ENCODE peak calls at places on chromosomes 3 and 15, in five cellular contexts. One of them, this sample, is unnamed.

GRCh38 chr15:101596633-101597032 is 55.5 kb downstream of the TM2D3 start:
- DNase-seq in AG09309: no peak
- DNase-seq in lung: no peak
- DNase-seq in cardiac fibroblast: no peak
- DNase-seq in left ventricle myocardium inferior: no peak
- DNase-seq in this sample: no peak

GRCh38 chr3:189772584-189772983 is 141.4 kb downstream of the TP63 start:
- DNase-seq in lung: no peak
- DNase-seq in cardiac fibroblast: peak
- DNase-seq in left ventricle myocardium inferior: no peak
- DNase-seq in AG09309: peak
- DNase-seq in this sample: peak

GRCh38 chr3:18189651-18190050 is 235.5 kb downstream of the SATB1 start:
- DNase-seq in left ventricle myocardium inferior: no peak
- DNase-seq in lung: no peak
- DNase-seq in cardiac fibroblast: peak
- DNase-seq in AG09309: peak
- DNase-seq in this sample: peak

GRCh38 chr3:14358426-14359211 is 43.8 kb upstream of the SLC6A6 start:
- DNase-seq in AG09309: peak
- DNase-seq in lung: no peak
- DNase-seq in left ventricle myocardium inferior: peak
- DNase-seq in cardiac fibroblast: no peak
- DNase-seq in this sample: peak

GRCh38 chr15:98951493-98952320 is 55.9 kb downstream of the PGPEP1L start:
- DNase-seq in left ventricle myocardium inferior: no peak
- DNase-seq in lung: no peak
- DNase-seq in AG09309: no peak
- DNase-seq in cardiac fibroblast: no peak
- DNase-seq in this sample: no peak

GRCh38 chr3:128318275-128318920 is 148.3 kb downstream of the DNAJB8 start:
- DNase-seq in left ventricle myocardium inferior: no peak
- DNase-seq in AG09309: no peak
- DNase-seq in cardiac fibroblast: no peak
- DNase-seq in lung: no peak
- DNase-seq in this sample: no peak

GRCh38 chr3:157836022-157836421 is 270.2 kb downstream of the SHOX2 start:
- DNase-seq in lung: no peak
- DNase-seq in left ventricle myocardium inferior: no peak
- DNase-seq in AG09309: no peak
- DNase-seq in cardiac fibroblast: peak
- DNase-seq in this sample: no peak

GRCh38 chr3:184786271-184787010 is 25.5 kb upstream of the VPS8 start:
- DNase-seq in cardiac fibroblast: peak
- DNase-seq in lung: no peak
- DNase-seq in left ventricle myocardium inferior: peak
- DNase-seq in AG09309: peak
- DNase-seq in this sample: peak

GRCh38 chr3:62011667-62012066 is 361.7 kb downstream of the FEZF2 start:
- DNase-seq in lung: no peak
- DNase-seq in cardiac fibroblast: peak
- DNase-seq in left ventricle myocardium inferior: no peak
- DNase-seq in AG09309: no peak
- DNase-seq in this sample: peak

GRCh38 chr3:197514786-197515090 is 41.0 kb downstream of the BDH1 start:
- DNase-seq in cardiac fibroblast: no peak
- DNase-seq in AG09309: no peak
- DNase-seq in left ventricle myocardium inferior: no peak
- DNase-seq in lung: no peak
- DNase-seq in this sample: no peak

GRCh38 chr3:162161595-162161994 is 665.0 kb downstream of the OTOL1 start:
- DNase-seq in lung: no peak
- DNase-seq in cardiac fibroblast: no peak
- DNase-seq in AG09309: no peak
- DNase-seq in left ventricle myocardium inferior: no peak
- DNase-seq in this sample: no peak

GRCh38 chr3:171349392-171349791 is 110.8 kb downstream of the TNIK start:
- DNase-seq in left ventricle myocardium inferior: no peak
- DNase-seq in lung: no peak
- DNase-seq in cardiac fibroblast: no peak
- DNase-seq in AG09309: no peak
- DNase-seq in this sample: peak

GRCh38 chr15:44738340-44738984 is 2.1 kb downstream of the TRIM69 start:
- DNase-seq in left ventricle myocardium inferior: no peak
- DNase-seq in cardiac fibroblast: peak
- DNase-seq in AG09309: no peak
- DNase-seq in lung: no peak
- DNase-seq in this sample: peak

GRCh38 chr3:43707998-43708397 is 17.3 kb downstream of the ABHD5 start:
- DNase-seq in lung: no peak
- DNase-seq in left ventricle myocardium inferior: no peak
- DNase-seq in cardiac fibroblast: peak
- DNase-seq in AG09309: peak
- DNase-seq in this sample: peak

GRCh38 chr3:34260266-34260990 is 462.0 kb downstream of the PDCD6IP start:
- DNase-seq in AG09309: peak
- DNase-seq in lung: peak
- DNase-seq in cardiac fibroblast: peak
- DNase-seq in left ventricle myocardium inferior: peak
- DNase-seq in this sample: peak

GRCh38 chr3:62768896-62769295 is 106.3 kb downstream of the CADPS start:
- DNase-seq in AG09309: no peak
- DNase-seq in lung: no peak
- DNase-seq in cardiac fibroblast: no peak
- DNase-seq in left ventricle myocardium inferior: no peak
- DNase-seq in this sample: no peak

GRCh38 chr3:168417016-168417415 is 321.3 kb upstream of the GOLIM4 start:
- DNase-seq in AG09309: no peak
- DNase-seq in cardiac fibroblast: peak
- DNase-seq in lung: no peak
- DNase-seq in left ventricle myocardium inferior: no peak
- DNase-seq in this sample: no peak

GRCh38 chr15:53671545-53671944 is 87.9 kb downstream of the WDR72 start:
- DNase-seq in cardiac fibroblast: no peak
- DNase-seq in lung: no peak
- DNase-seq in left ventricle myocardium inferior: no peak
- DNase-seq in AG09309: no peak
- DNase-seq in this sample: no peak

GRCh38 chr3:194322701-194323174 is 28.4 kb downstream of the CPN2 start:
- DNase-seq in lung: no peak
- DNase-seq in left ventricle myocardium inferior: no peak
- DNase-seq in AG09309: no peak
- DNase-seq in cardiac fibroblast: peak
- DNase-seq in this sample: peak

GRCh38 chr3:107987036-107987557 is 103.7 kb downstream of the CD47 start:
- DNase-seq in lung: peak
- DNase-seq in left ventricle myocardium inferior: peak
- DNase-seq in cardiac fibroblast: peak
- DNase-seq in AG09309: peak
- DNase-seq in this sample: peak

GRCh38 chr3:196979545-196979944 is 10.9 kb upstream of the PIGZ start:
- DNase-seq in AG09309: peak
- DNase-seq in lung: no peak
- DNase-seq in left ventricle myocardium inferior: no peak
- DNase-seq in cardiac fibroblast: peak
- DNase-seq in this sample: peak

GRCh38 chr3:127588675-127589577 is 1.6 kb downstream of the TPRA1 start:
- DNase-seq in lung: no peak
- DNase-seq in left ventricle myocardium inferior: no peak
- DNase-seq in AG09309: peak
- DNase-seq in cardiac fibroblast: peak
- DNase-seq in this sample: peak

GRCh38 chr3:163523375-163523774 is 1554.9 kb downstream of the SI start:
- DNase-seq in cardiac fibroblast: no peak
- DNase-seq in AG09309: no peak
- DNase-seq in left ventricle myocardium inferior: no peak
- DNase-seq in lung: no peak
- DNase-seq in this sample: no peak

GRCh38 chr15:26028086-26028740 is 165.1 kb upstream of the ATP10A start:
- DNase-seq in AG09309: no peak
- DNase-seq in cardiac fibroblast: peak
- DNase-seq in lung: no peak
- DNase-seq in left ventricle myocardium inferior: no peak
- DNase-seq in this sample: no peak

GRCh38 chr3:49926117-49926728 is 3.4 kb downstream of the MON1A start:
- DNase-seq in left ventricle myocardium inferior: no peak
- DNase-seq in AG09309: no peak
- DNase-seq in cardiac fibroblast: no peak
- DNase-seq in lung: no peak
- DNase-seq in this sample: no peak

GRCh38 chr15:86055688-86056087 is 24.0 kb upstream of the AGBL1 start:
- DNase-seq in AG09309: no peak
- DNase-seq in cardiac fibroblast: no peak
- DNase-seq in left ventricle myocardium inferior: no peak
- DNase-seq in lung: no peak
- DNase-seq in this sample: no peak

GRCh38 chr15:99826146-99826745 is 93.0 kb upstream of the LYSMD4 start:
- DNase-seq in AG09309: no peak
- DNase-seq in lung: no peak
- DNase-seq in cardiac fibroblast: no peak
- DNase-seq in left ventricle myocardium inferior: no peak
- DNase-seq in this sample: no peak

GRCh38 chr3:142940472-142940871 is 23.0 kb downstream of the PAQR9 start:
- DNase-seq in left ventricle myocardium inferior: no peak
- DNase-seq in lung: no peak
- DNase-seq in AG09309: no peak
- DNase-seq in cardiac fibroblast: no peak
- DNase-seq in this sample: no peak

GRCh38 chr15:64699767-64700388 is 75.5 kb downstream of the RBPMS2 start:
- DNase-seq in cardiac fibroblast: peak
- DNase-seq in AG09309: no peak
- DNase-seq in lung: peak
- DNase-seq in left ventricle myocardium inferior: peak
- DNase-seq in this sample: peak

GRCh38 chr3:101813817-101814440 is 34.9 kb downstream of the NXPE3 start:
- DNase-seq in left ventricle myocardium inferior: no peak
- DNase-seq in lung: no peak
- DNase-seq in cardiac fibroblast: peak
- DNase-seq in AG09309: no peak
- DNase-seq in this sample: peak

DNA sequence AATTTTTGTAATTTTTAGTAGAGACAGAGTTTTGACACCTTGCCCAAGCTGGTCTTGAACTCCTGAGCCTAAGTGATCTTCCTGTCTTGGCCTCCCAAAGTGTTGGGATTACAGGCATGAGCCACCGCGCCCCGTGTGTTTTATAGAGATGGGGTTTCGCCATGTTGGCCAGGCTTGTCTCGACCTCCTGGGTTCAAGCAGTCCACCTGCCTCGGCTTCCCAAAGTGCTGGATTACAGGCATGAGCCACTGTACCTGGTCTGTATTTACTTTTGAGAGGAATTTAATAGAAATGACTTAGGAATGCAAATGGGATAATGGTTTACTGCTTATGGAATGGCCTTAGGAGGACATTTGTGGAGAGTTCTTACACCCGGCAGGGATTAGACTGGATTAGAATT is 10.8 kb downstream of the TATDN2 start:
- DNase-seq in cardiac fibroblast: no peak
- DNase-seq in lung: no peak
- DNase-seq in AG09309: no peak
- DNase-seq in left ventricle myocardium inferior: no peak
- DNase-seq in this sample: no peak
- TF ChIP-seq CTCF in cardiac fibroblast: no peak
- TF ChIP-seq CTCF in lung: no peak
- TF ChIP-seq CTCF in AG09309: no peak
- TF ChIP-seq CTCF in left ventricle myocardium inferior: no peak
- TF ChIP-seq CTCF in this sample: no peak

GRCh38 chr15:57510647-57511046 is 81.1 kb upstream of the MYZAP start:
- DNase-seq in lung: no peak
- DNase-seq in left ventricle myocardium inferior: peak
- DNase-seq in AG09309: peak
- DNase-seq in cardiac fibroblast: peak
- DNase-seq in this sample: peak
- H3K4me3 ChIP-seq in lung: no peak
- H3K4me3 ChIP-seq in left ventricle myocardium inferior: no peak
- H3K4me3 ChIP-seq in AG09309: no peak
- H3K4me3 ChIP-seq in cardiac fibroblast: no peak
- H3K4me3 ChIP-seq in this sample: no peak

DNA sequence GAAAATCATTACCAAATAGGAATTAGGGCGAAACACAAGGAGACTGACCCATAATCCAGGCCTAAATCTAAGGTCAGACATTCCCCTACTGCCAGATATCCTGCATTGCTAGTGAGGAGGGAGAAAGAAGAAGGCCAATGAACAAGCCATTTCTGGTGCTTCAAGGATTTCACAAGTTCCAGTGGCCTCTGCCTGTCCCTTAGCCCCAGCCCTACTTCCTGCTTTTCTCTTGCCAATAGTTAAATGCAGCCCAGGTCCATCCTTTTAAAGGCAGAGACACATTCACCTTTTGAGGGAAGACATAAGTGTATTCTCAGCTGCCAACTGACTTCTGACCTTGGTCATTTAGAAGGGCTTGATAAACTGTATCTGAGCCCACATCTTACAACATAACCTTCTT is 135.8 kb downstream of the ZNF621 start:
- DNase-seq in AG09309: no peak
- DNase-seq in left ventricle myocardium inferior: no peak
- DNase-seq in lung: no peak
- DNase-seq in cardiac fibroblast: no peak
- DNase-seq in this sample: no peak
- TF ChIP-seq CTCF in AG09309: no peak
- TF ChIP-seq CTCF in left ventricle myocardium inferior: no peak
- TF ChIP-seq CTCF in lung: no peak
- TF ChIP-seq CTCF in cardiac fibroblast: no peak
- TF ChIP-seq CTCF in this sample: no peak

GRCh38 chr3:28240440-28240839 is 979 bp upstream of the CMC1 start:
- DNase-seq in cardiac fibroblast: no peak
- DNase-seq in AG09309: no peak
- DNase-seq in lung: no peak
- DNase-seq in left ventricle myocardium inferior: no peak
- DNase-seq in this sample: no peak
- H3K4me3 ChIP-seq in cardiac fibroblast: no peak
- H3K4me3 ChIP-seq in AG09309: no peak
- H3K4me3 ChIP-seq in lung: no peak
- H3K4me3 ChIP-seq in left ventricle myocardium inferior: peak
- H3K4me3 ChIP-seq in this sample: no peak

GRCh38 chr3:155352900-155353490 is 59.5 kb upstream of the STRIT1 start:
- DNase-seq in cardiac fibroblast: peak
- DNase-seq in lung: no peak
- DNase-seq in left ventricle myocardium inferior: no peak
- DNase-seq in AG09309: peak
- DNase-seq in this sample: peak
- TF ChIP-seq CTCF in cardiac fibroblast: peak
- TF ChIP-seq CTCF in lung: peak
- TF ChIP-seq CTCF in left ventricle myocardium inferior: peak
- TF ChIP-seq CTCF in AG09309: no peak
- TF ChIP-seq CTCF in this sample: peak

GRCh38 chr15:91127236-91127914 is 27.3 kb downstream of the SV2B start:
- DNase-seq in lung: no peak
- DNase-seq in AG09309: no peak
- DNase-seq in left ventricle myocardium inferior: no peak
- DNase-seq in cardiac fibroblast: no peak
- DNase-seq in this sample: no peak
- H3K4me3 ChIP-seq in lung: no peak
- H3K4me3 ChIP-seq in AG09309: no peak
- H3K4me3 ChIP-seq in left ventricle myocardium inferior: no peak
- H3K4me3 ChIP-seq in cardiac fibroblast: no peak
- H3K4me3 ChIP-seq in this sample: no peak

This sample was measured in fibroblast of villous mesenchyme.